ENCODE peak calls at places on chromosomes 12 and 14, in eight cellular contexts. I is iris pigment epithelial cell; W is ELR; D is stimulated activated CD4-positive, alpha-beta T cell treated with anti-CD3 and anti-CD28 coated beads, Interleukin-15, amount 100 ng/mL, for 1 hour; B is amniotic epithelial cell; T is cardiac muscle cell; X is D341Med; V is occipital lobe. H is an unnamed sample.

GRCh38 chr14:32933623-32933942 is 5.1 kb upstream of the NPAS3 start:
- DNase-seq in B (no peak), D (no peak), V (no peak), I (peak; percentile 61), T (no peak), W (peak; percentile 14), X (no peak), H (no peak)

GRCh38 chr12:5251786-5252185 is 180.1 kb upstream of the NTF3 start:
- DNase-seq in V (no peak), D (no peak), W (no peak), X (no peak), T (no peak), B (no peak), I (no peak), H (no peak)

GRCh38 chr12:89477633-89478279 is 46.8 kb downstream of the GALNT4 start:
- DNase-seq in T (no peak), B (no peak), W (no peak), V (no peak), D (no peak), X (no peak), I (no peak), H (no peak)

GRCh38 chr14:104141621-104142091 is 3.3 kb downstream of the KIF26A start:
- DNase-seq in W (no peak), T (no peak), D (no peak), V (no peak), X (no peak), I (no peak), B (no peak), H (no peak)

GRCh38 chr14:69066396-69067171 is 86.3 kb downstream of the DCAF5 start:
- DNase-seq in W (no peak), I (no peak), D (no peak), T (no peak), B (no peak), V (no peak), X (no peak), H (no peak)

GRCh38 chr12:128111333-128111732 is 155.6 kb upstream of the TMEM132C start:
- DNase-seq in B (no peak), X (no peak), T (no peak), D (no peak), I (no peak), W (no peak), V (no peak), H (no peak)

GRCh38 chr14:101377069-101377468 is 184.2 kb upstream of the DIO3 start:
- DNase-seq in W (no peak), I (no peak), B (no peak), T (no peak), X (no peak), D (no peak), V (no peak), H (no peak)

GRCh38 chr14:96512602-96513397 is 10.6 kb downstream of the PAPOLA start:
- DNase-seq in X (no peak), T (no peak), B (no peak), D (no peak), W (no peak), I (no peak), V (no peak), H (peak; percentile 20)

GRCh38 chr14:54098536-54098935 is 141.9 kb upstream of the BMP4 start:
- DNase-seq in I (no peak), T (no peak), W (peak; percentile 25), V (no peak), X (no peak), B (no peak), D (no peak), H (peak; percentile 49)

GRCh38 chr12:11085419-11085818 is 6.7 kb downstream of the TAS2R43 start:
- DNase-seq in V (no peak), I (peak; percentile 78), W (peak; percentile 73), D (no peak), T (no peak), B (peak; percentile 12), X (no peak), H (no peak)

GRCh38 chr12:958449-959123 is 9.1 kb upstream of the RAD52 start:
- DNase-seq in T (no peak), W (no peak), X (no peak), B (no peak), I (peak; percentile 43), D (no peak), V (no peak), H (peak; percentile 11)

GRCh38 chr14:75223664-75224154 is 47.3 kb upstream of the TMED10 start:
- DNase-seq in D (no peak), I (peak; percentile 92), B (peak; percentile 80), W (peak; percentile 33), V (no peak), T (peak; percentile 34), X (no peak), H (no peak)

GRCh38 chr14:57761800-57762199 is 104.1 kb downstream of the SLC35F4 start:
- DNase-seq in T (no peak), W (no peak), I (no peak), X (no peak), B (peak; percentile 14), V (no peak), D (no peak), H (no peak)

GRCh38 chr12:7934153-7934552 is 1.8 kb downstream of the SLC2A3 start:
- DNase-seq in T (no peak), I (no peak), W (peak; percentile 30), X (no peak), V (no peak), D (no peak), B (no peak), H (no peak)

GRCh38 chr14:91681893-91682563 is 49.9 kb downstream of the CATSPERB start:
- DNase-seq in I (no peak), X (no peak), T (no peak), D (no peak), W (no peak), V (no peak), B (no peak), H (no peak)

GRCh38 chr12:57166971-57167371 is 19.6 kb upstream of the LRP1-AS start:
- DNase-seq in V (peak; percentile 14), D (no peak), B (peak; percentile 71), T (no peak), I (peak; percentile 87), X (no peak), W (peak; percentile 91), H (peak; percentile 96)

GRCh38 chr14:48323655-48324054 is 648.2 kb upstream of the MDGA2 start:
- DNase-seq in V (no peak), X (no peak), I (no peak), T (no peak), D (no peak), W (no peak), B (peak; percentile 73), H (peak; percentile 38)

GRCh38 chr14:104937161-104937560 is 12.5 kb downstream of the PLD4 start:
- DNase-seq in D (no peak), V (no peak), W (no peak), X (no peak), I (no peak), B (no peak), T (no peak), H (no peak)

GRCh38 chr12:97899956-97900355 is 437.4 kb downstream of the RMST start:
- DNase-seq in T (no peak), W (no peak), X (no peak), D (no peak), I (no peak), V (no peak), B (no peak), H (peak; percentile 61)

GRCh38 chr12:132046561-132046960 is 96.8 kb downstream of the EP400 start:
- DNase-seq in B (peak; percentile 98), X (no peak), V (no peak), T (no peak), W (peak; percentile 93), D (no peak), I (peak; percentile 96), H (no peak)